ENCODE peak calls at places on chromosomes 6 and 20, in five cellular contexts. One of them, this sample, is unnamed.
A peak's percentile ranks its signal among the peaks of the same experiment; 100 is the strongest.

GRCh38 chr20:34571753-34572152 is 13.2 kb downstream of the MAP1LC3A start:
- DNase-seq in pancreas: no peak
- DNase-seq in hepatocyte: no peak
- DNase-seq in CD8-positive, alpha-beta T cell: no peak
- DNase-seq in fibroblast of lung: no peak
- DNase-seq in this sample: no peak

GRCh38 chr6:35312763-35313125 is 15.1 kb downstream of the DEF6 start:
- DNase-seq in pancreas: no peak
- DNase-seq in hepatocyte: no peak
- DNase-seq in fibroblast of lung: no peak
- DNase-seq in CD8-positive, alpha-beta T cell: no peak
- DNase-seq in this sample: no peak

GRCh38 chr6:12012566-12013367 is 655 bp downstream of the HIVEP1 start:
- DNase-seq in pancreas: peak; percentile 77
- DNase-seq in hepatocyte: peak; percentile 92
- DNase-seq in fibroblast of lung: peak; percentile 91
- DNase-seq in CD8-positive, alpha-beta T cell: peak; percentile 50
- DNase-seq in this sample: peak; percentile 66

GRCh38 chr6:110786271-110786670 is 29.0 kb downstream of the CDK19 start:
- DNase-seq in CD8-positive, alpha-beta T cell: no peak
- DNase-seq in hepatocyte: no peak
- DNase-seq in fibroblast of lung: no peak
- DNase-seq in pancreas: no peak
- DNase-seq in this sample: no peak

GRCh38 chr6:90537027-90537426 is 49.8 kb downstream of the MAP3K7 start:
- DNase-seq in pancreas: no peak
- DNase-seq in hepatocyte: no peak
- DNase-seq in CD8-positive, alpha-beta T cell: no peak
- DNase-seq in fibroblast of lung: peak; percentile 57
- DNase-seq in this sample: no peak

GRCh38 chr6:156963712-156964700 is 186.8 kb downstream of the ARID1B start:
- DNase-seq in CD8-positive, alpha-beta T cell: no peak
- DNase-seq in hepatocyte: peak; percentile 26
- DNase-seq in pancreas: no peak
- DNase-seq in fibroblast of lung: peak; percentile 57
- DNase-seq in this sample: no peak

GRCh38 chr6:143634486-143634885 is 43.3 kb upstream of the PHACTR2 start:
- DNase-seq in pancreas: no peak
- DNase-seq in CD8-positive, alpha-beta T cell: no peak
- DNase-seq in hepatocyte: no peak
- DNase-seq in fibroblast of lung: peak; percentile 40
- DNase-seq in this sample: no peak

GRCh38 chr20:59452856-59453255 is 151.5 kb upstream of the PHACTR3 start:
- DNase-seq in fibroblast of lung: no peak
- DNase-seq in pancreas: no peak
- DNase-seq in CD8-positive, alpha-beta T cell: no peak
- DNase-seq in hepatocyte: no peak
- DNase-seq in this sample: no peak

GRCh38 chr6:27176096-27176495 is 71.4 kb upstream of the PRSS16 start:
- DNase-seq in fibroblast of lung: peak; percentile 34
- DNase-seq in pancreas: no peak
- DNase-seq in CD8-positive, alpha-beta T cell: no peak
- DNase-seq in hepatocyte: peak; percentile 38
- DNase-seq in this sample: no peak

GRCh38 chr6:110951986-110952794 is 6.3 kb upstream of the GTF3C6 start:
- DNase-seq in hepatocyte: peak; percentile 53
- DNase-seq in fibroblast of lung: peak; percentile 53
- DNase-seq in CD8-positive, alpha-beta T cell: no peak
- DNase-seq in pancreas: no peak
- DNase-seq in this sample: no peak

GRCh38 chr6:133341607-133342158 is 100.5 kb downstream of the EYA4 start:
- DNase-seq in pancreas: no peak
- DNase-seq in CD8-positive, alpha-beta T cell: no peak
- DNase-seq in hepatocyte: peak; percentile 34
- DNase-seq in fibroblast of lung: peak; percentile 92
- DNase-seq in this sample: peak; percentile 63

GRCh38 chr20:58842276-58842675 is 8.4 kb downstream of the GNAS-AS1 start:
- DNase-seq in hepatocyte: no peak
- DNase-seq in CD8-positive, alpha-beta T cell: no peak
- DNase-seq in pancreas: no peak
- DNase-seq in fibroblast of lung: no peak
- DNase-seq in this sample: no peak

GRCh38 chr6:99219788-99220187 is 129.7 kb downstream of the FAXC start:
- DNase-seq in hepatocyte: peak; percentile 49
- DNase-seq in pancreas: no peak
- DNase-seq in CD8-positive, alpha-beta T cell: no peak
- DNase-seq in fibroblast of lung: no peak
- DNase-seq in this sample: peak; percentile 72

GRCh38 chr6:140485740-140486467 is 1111.5 kb upstream of the CITED2 start:
- DNase-seq in pancreas: no peak
- DNase-seq in hepatocyte: peak; percentile 12
- DNase-seq in fibroblast of lung: peak; percentile 98
- DNase-seq in CD8-positive, alpha-beta T cell: no peak
- DNase-seq in this sample: peak; percentile 21

GRCh38 chr20:50464026-50464724 is 46.0 kb upstream of the PTPN1 start:
- DNase-seq in pancreas: peak; percentile 48
- DNase-seq in CD8-positive, alpha-beta T cell: peak; percentile 47
- DNase-seq in hepatocyte: peak; percentile 70
- DNase-seq in fibroblast of lung: peak; percentile 30
- DNase-seq in this sample: peak; percentile 69

GRCh38 chr20:34883087-34883688 is 6.8 kb downstream of the ACSS2 start:
- DNase-seq in hepatocyte: no peak
- DNase-seq in pancreas: no peak
- DNase-seq in CD8-positive, alpha-beta T cell: no peak
- DNase-seq in fibroblast of lung: no peak
- DNase-seq in this sample: no peak

GRCh38 chr6:49333345-49334120 is 129.5 kb downstream of the MMUT start:
- DNase-seq in hepatocyte: no peak
- DNase-seq in fibroblast of lung: peak; percentile 37
- DNase-seq in CD8-positive, alpha-beta T cell: no peak
- DNase-seq in pancreas: no peak
- DNase-seq in this sample: no peak

GRCh38 chr6:13299403-13299821 is 28.9 kb downstream of the TBC1D7 start:
- DNase-seq in CD8-positive, alpha-beta T cell: no peak
- DNase-seq in fibroblast of lung: no peak
- DNase-seq in pancreas: no peak
- DNase-seq in hepatocyte: no peak
- DNase-seq in this sample: no peak

GRCh38 chr6:13297391-13297790 is 30.9 kb downstream of the TBC1D7 start:
- DNase-seq in pancreas: no peak
- DNase-seq in hepatocyte: no peak
- DNase-seq in CD8-positive, alpha-beta T cell: no peak
- DNase-seq in fibroblast of lung: no peak
- DNase-seq in this sample: no peak

GRCh38 chr6:13295576-13295975 is 32.8 kb downstream of the TBC1D7 start:
- DNase-seq in hepatocyte: no peak
- DNase-seq in pancreas: no peak
- DNase-seq in fibroblast of lung: no peak
- DNase-seq in CD8-positive, alpha-beta T cell: no peak
- DNase-seq in this sample: no peak

GRCh38 chr6:13294499-13295069 is 33.8 kb downstream of the TBC1D7 start:
- DNase-seq in fibroblast of lung: no peak
- DNase-seq in pancreas: no peak
- DNase-seq in CD8-positive, alpha-beta T cell: no peak
- DNase-seq in hepatocyte: no peak
- DNase-seq in this sample: no peak

GRCh38 chr6:13296536-13296997 is 31.8 kb downstream of the TBC1D7 start:
- DNase-seq in pancreas: no peak
- DNase-seq in CD8-positive, alpha-beta T cell: no peak
- DNase-seq in hepatocyte: no peak
- DNase-seq in fibroblast of lung: no peak
- DNase-seq in this sample: no peak
- TF ChIP-seq CTCF in pancreas: no peak
- TF ChIP-seq CTCF in CD8-positive, alpha-beta T cell: no peak
- TF ChIP-seq CTCF in hepatocyte: no peak
- TF ChIP-seq CTCF in fibroblast of lung: no peak
- TF ChIP-seq CTCF in this sample: no peak

GRCh38 chr20:2914160-2914559 is 40.9 kb downstream of the PTPRA start:
- DNase-seq in CD8-positive, alpha-beta T cell: no peak
- DNase-seq in hepatocyte: peak; percentile 43
- DNase-seq in fibroblast of lung: no peak
- DNase-seq in pancreas: no peak
- DNase-seq in this sample: peak; percentile 2
- TF ChIP-seq CTCF in CD8-positive, alpha-beta T cell: no peak
- TF ChIP-seq CTCF in hepatocyte: peak; percentile 49
- TF ChIP-seq CTCF in fibroblast of lung: no peak
- TF ChIP-seq CTCF in pancreas: no peak
- TF ChIP-seq CTCF in this sample: no peak

GRCh38 chr20:41339957-41340326 is 679 bp upstream of the LPIN3 start:
- DNase-seq in pancreas: peak; percentile 90
- DNase-seq in CD8-positive, alpha-beta T cell: peak; percentile 79
- DNase-seq in fibroblast of lung: peak; percentile 34
- DNase-seq in hepatocyte: peak; percentile 94
- DNase-seq in this sample: peak; percentile 99

GRCh38 chr20:41342474-41343464 is 2.1 kb downstream of the LPIN3 start:
- DNase-seq in CD8-positive, alpha-beta T cell: no peak
- DNase-seq in hepatocyte: no peak
- DNase-seq in pancreas: no peak
- DNase-seq in fibroblast of lung: no peak
- DNase-seq in this sample: no peak

GRCh38 chr20:41336711-41337492 is 3.7 kb upstream of the LPIN3 start:
- DNase-seq in hepatocyte: peak; percentile 1
- DNase-seq in CD8-positive, alpha-beta T cell: no peak
- DNase-seq in pancreas: no peak
- DNase-seq in fibroblast of lung: no peak
- DNase-seq in this sample: no peak

GRCh38 chr20:41344477-41344876 is 3.9 kb downstream of the LPIN3 start:
- DNase-seq in hepatocyte: no peak
- DNase-seq in CD8-positive, alpha-beta T cell: no peak
- DNase-seq in fibroblast of lung: no peak
- DNase-seq in pancreas: no peak
- DNase-seq in this sample: no peak

GRCh38 chr20:41340327-41341055 is at the start of gene LPIN3:
- DNase-seq in fibroblast of lung: peak; percentile 58
- DNase-seq in hepatocyte: peak; percentile 96
- DNase-seq in CD8-positive, alpha-beta T cell: no peak
- DNase-seq in pancreas: peak; percentile 91
- DNase-seq in this sample: peak; percentile 96
- TF ChIP-seq CTCF in fibroblast of lung: peak; percentile 10
- TF ChIP-seq CTCF in hepatocyte: peak; percentile 56
- TF ChIP-seq CTCF in CD8-positive, alpha-beta T cell: peak; percentile 19
- TF ChIP-seq CTCF in pancreas: no peak
- TF ChIP-seq CTCF in this sample: no peak

GRCh38 chr6:42260972-42261371 is 43.3 kb upstream of the MRPS10 start:
- DNase-seq in pancreas: no peak
- DNase-seq in CD8-positive, alpha-beta T cell: no peak
- DNase-seq in fibroblast of lung: no peak
- DNase-seq in hepatocyte: peak; percentile 71
- DNase-seq in this sample: peak; percentile 60
- TF ChIP-seq CTCF in pancreas: no peak
- TF ChIP-seq CTCF in CD8-positive, alpha-beta T cell: peak; percentile 49
- TF ChIP-seq CTCF in fibroblast of lung: peak; percentile 33
- TF ChIP-seq CTCF in hepatocyte: peak; percentile 72
- TF ChIP-seq CTCF in this sample: peak; percentile 83

GRCh38 chr20:37401930-37402675 is 56.2 kb downstream of the SRC start:
- DNase-seq in fibroblast of lung: no peak
- DNase-seq in hepatocyte: no peak
- DNase-seq in pancreas: no peak
- DNase-seq in CD8-positive, alpha-beta T cell: no peak
- DNase-seq in this sample: no peak

GRCh38 chr20:37398750-37399621 is 53.0 kb downstream of the SRC start:
- DNase-seq in hepatocyte: peak; percentile 72
- DNase-seq in pancreas: no peak
- DNase-seq in fibroblast of lung: no peak
- DNase-seq in CD8-positive, alpha-beta T cell: no peak
- DNase-seq in this sample: no peak

GRCh38 chr20:37404461-37404881 is 58.5 kb downstream of the SRC start:
- DNase-seq in fibroblast of lung: no peak
- DNase-seq in pancreas: no peak
- DNase-seq in CD8-positive, alpha-beta T cell: no peak
- DNase-seq in hepatocyte: no peak
- DNase-seq in this sample: no peak

GRCh38 chr20:37403107-37404033 is 57.4 kb downstream of the SRC start:
- DNase-seq in fibroblast of lung: no peak
- DNase-seq in CD8-positive, alpha-beta T cell: no peak
- DNase-seq in pancreas: no peak
- DNase-seq in hepatocyte: no peak
- DNase-seq in this sample: no peak

DNA sequence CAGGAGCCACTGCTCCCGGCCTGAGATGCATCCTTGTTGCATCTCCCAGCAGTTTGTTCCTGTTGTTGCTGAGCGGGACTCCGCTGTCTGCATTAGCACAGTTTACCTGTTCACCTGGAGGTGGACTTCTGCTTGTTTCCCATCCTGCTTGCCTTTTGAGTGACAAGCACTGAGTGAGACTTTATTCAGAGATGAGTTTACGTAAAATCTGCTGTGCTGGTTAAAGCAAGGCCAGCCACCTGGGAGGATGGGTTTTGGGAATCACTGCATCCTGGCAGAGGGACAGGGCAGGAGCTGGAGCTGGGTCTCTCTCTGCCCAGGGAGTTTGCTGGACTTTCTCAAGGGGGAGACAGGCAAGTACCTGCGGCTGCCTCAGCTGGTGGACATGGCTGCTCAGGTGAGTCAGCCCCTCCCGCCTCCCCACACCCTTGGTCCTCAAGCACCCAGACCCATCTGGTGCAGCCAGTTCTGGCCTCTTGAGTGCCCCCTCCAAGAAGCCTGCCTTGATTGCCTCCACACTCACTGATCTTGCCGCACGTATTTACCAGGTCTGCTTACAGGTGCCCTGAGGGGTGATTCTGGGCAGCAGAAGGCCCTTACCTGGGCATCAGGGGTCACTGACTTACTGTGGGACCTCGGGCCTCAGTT is 55.5 kb downstream of the SRC start:
- DNase-seq in hepatocyte: no peak
- DNase-seq in CD8-positive, alpha-beta T cell: no peak
- DNase-seq in pancreas: no peak
- DNase-seq in fibroblast of lung: no peak
- DNase-seq in this sample: no peak
- TF ChIP-seq CTCF in hepatocyte: no peak
- TF ChIP-seq CTCF in CD8-positive, alpha-beta T cell: no peak
- TF ChIP-seq CTCF in pancreas: no peak
- TF ChIP-seq CTCF in fibroblast of lung: no peak
- TF ChIP-seq CTCF in this sample: no peak

DNA sequence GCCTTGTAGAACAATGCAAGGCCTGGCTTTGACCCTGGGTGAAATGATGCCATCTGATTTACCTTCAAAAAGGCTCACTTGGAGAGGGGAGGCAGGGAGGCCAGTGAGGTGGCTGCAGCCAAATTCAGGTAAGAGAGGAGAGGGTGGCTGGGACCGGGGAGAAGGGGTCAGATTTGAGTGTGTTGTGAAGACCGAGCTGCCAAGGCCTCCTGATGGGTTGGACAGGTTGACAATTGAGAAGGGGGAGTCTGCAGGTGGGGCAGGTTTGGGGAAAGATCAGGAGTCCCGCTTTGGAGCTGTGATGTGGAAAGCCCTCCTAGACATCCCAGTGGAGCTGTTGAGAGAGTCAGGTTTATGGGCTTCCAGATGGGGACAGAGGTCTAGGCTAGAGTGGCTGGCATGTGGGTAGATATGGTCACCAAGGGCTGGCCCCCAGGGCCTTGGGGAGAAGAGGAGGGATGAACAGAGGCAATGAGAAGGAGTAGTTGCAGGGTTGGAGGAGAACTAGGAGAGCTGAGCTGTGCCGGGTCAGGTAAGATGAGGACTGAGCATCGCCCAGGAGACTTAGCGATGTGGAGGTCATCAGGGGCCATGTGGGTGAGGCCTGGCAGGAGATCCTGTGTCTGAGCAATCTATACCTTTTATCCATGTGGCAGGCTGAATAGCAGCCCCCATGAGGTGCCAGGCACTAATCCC is 70.5 kb upstream of the TOX2 start:
- DNase-seq in fibroblast of lung: no peak
- DNase-seq in pancreas: no peak
- DNase-seq in hepatocyte: no peak
- DNase-seq in CD8-positive, alpha-beta T cell: no peak
- DNase-seq in this sample: no peak
- TF ChIP-seq CTCF in fibroblast of lung: no peak
- TF ChIP-seq CTCF in pancreas: no peak
- TF ChIP-seq CTCF in hepatocyte: no peak
- TF ChIP-seq CTCF in CD8-positive, alpha-beta T cell: no peak
- TF ChIP-seq CTCF in this sample: no peak

This sample was measured in Calu3.